ENCODE peak calls at places on chromosomes 5 and 9, in ten cellular contexts. H is kidney, Q is breast epithelium, D is psoas muscle, A is neural progenitor cell, L is AG10803, X is GM23248, K is choroid plexus epithelial cell, P is A549, G is brain microvascular endothelial cell. B is an unnamed sample.

GRCh38 chr9:1837453-1838084 is 177.6 kb upstream of the SMARCA2 start:
- DNase-seq in D (no peak), X (peak), K (peak), G (no peak), H (no peak), A (peak), Q (no peak), L (peak), P (peak), B (no peak)

GRCh38 chr9:127209948-127210621 is 54.5 kb upstream of the GARNL3 start:
- DNase-seq in G (no peak), L (no peak), K (peak), P (no peak), X (no peak), H (peak), A (no peak), Q (no peak), D (no peak), B (no peak)

GRCh38 chr5:53397845-53398244 is 82.6 kb upstream of the FST start:
- DNase-seq in X (peak), P (no peak), D (no peak), G (peak), Q (no peak), H (no peak), K (peak), L (peak), A (no peak), B (no peak)

GRCh38 chr5:154277499-154277898 is 87.0 kb downstream of the GALNT10 start:
- DNase-seq in G (no peak), D (no peak), Q (no peak), K (no peak), X (no peak), L (peak), A (no peak), P (no peak), H (no peak), B (no peak)

GRCh38 chr9:129220771-129221170 is 42.7 kb upstream of the IER5L start:
- DNase-seq in H (no peak), Q (no peak), X (no peak), G (no peak), P (no peak), K (no peak), D (peak), A (no peak), L (no peak), B (no peak)

GRCh38 chr5:148556835-148557234 is 97.5 kb downstream of the HTR4 start:
- DNase-seq in K (no peak), Q (no peak), G (no peak), P (no peak), A (no peak), H (no peak), X (no peak), D (no peak), L (no peak), B (no peak)

GRCh38 chr5:91306497-91306896 is 76.6 kb downstream of the ARRDC3 start:
- DNase-seq in L (peak), P (no peak), X (peak), A (no peak), Q (no peak), H (no peak), G (no peak), K (no peak), D (no peak), B (no peak)

GRCh38 chr5:123429993-123430392 is 6.8 kb upstream of the CEP120 start:
- DNase-seq in L (peak), A (no peak), G (peak), H (no peak), Q (no peak), X (peak), P (no peak), K (peak), D (no peak), B (no peak)

GRCh38 chr5:95810305-95811125 is 12.0 kb downstream of the GLRX start:
- DNase-seq in K (peak), H (no peak), D (no peak), L (no peak), G (peak), Q (no peak), A (no peak), X (no peak), P (no peak), B (no peak)

GRCh38 chr9:30773427-30773826 is 1611.0 kb upstream of the ACO1 start:
- DNase-seq in L (no peak), D (no peak), P (no peak), X (no peak), G (no peak), H (peak), K (no peak), A (no peak), Q (no peak), B (no peak)

GRCh38 chr5:36052542-36052941 is 14.1 kb downstream of the UGT3A2 start:
- DNase-seq in X (peak), G (no peak), Q (no peak), K (no peak), L (no peak), D (no peak), P (no peak), H (no peak), A (no peak), B (no peak)

GRCh38 chr9:98329281-98329680 is 73.8 kb upstream of the TBC1D2 start:
- DNase-seq in L (no peak), K (no peak), P (no peak), X (peak), A (no peak), H (no peak), G (no peak), Q (no peak), D (no peak), B (no peak)

GRCh38 chr5:65012411-65012972 is 243.8 kb downstream of the CWC27 start:
- DNase-seq in K (no peak), H (no peak), X (no peak), A (no peak), D (no peak), Q (no peak), L (no peak), G (no peak), P (no peak), B (no peak)

GRCh38 chr9:126613656-126614055 is at the start of gene LMX1B:
- DNase-seq in D (peak), A (peak), H (no peak), L (peak), K (peak), P (peak), G (no peak), Q (no peak), X (peak), B (no peak)

DNA sequence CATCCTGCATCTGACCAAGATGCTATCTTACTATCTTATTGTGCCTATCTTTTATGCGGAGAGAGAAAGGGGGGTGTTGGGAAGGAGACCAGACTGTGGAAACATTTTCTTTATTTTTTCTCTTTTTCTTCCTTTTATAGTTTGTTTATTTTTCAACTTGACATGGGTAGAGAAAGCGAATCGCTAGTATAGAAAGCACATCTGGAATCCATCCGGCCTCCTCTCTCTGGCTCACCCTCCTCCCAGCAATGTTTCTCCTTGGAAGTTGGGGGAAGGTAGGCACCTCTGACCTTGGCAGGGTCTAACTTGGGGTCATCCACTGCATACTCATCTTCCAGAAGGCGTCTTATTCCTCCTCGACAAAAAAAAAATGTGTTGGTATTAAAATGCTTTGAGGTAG is 3.9 kb downstream of the S1PR3 start:
- DNase-seq in G (no peak), A (no peak), X (no peak), D (no peak), P (no peak), K (peak), H (no peak), Q (no peak), L (no peak), B (no peak)
- H3K4me3 ChIP-seq in G (peak), A (no peak), X (peak), D (peak), P (no peak), K (peak), H (no peak), Q (no peak), L (no peak), B (no peak)

DNA sequence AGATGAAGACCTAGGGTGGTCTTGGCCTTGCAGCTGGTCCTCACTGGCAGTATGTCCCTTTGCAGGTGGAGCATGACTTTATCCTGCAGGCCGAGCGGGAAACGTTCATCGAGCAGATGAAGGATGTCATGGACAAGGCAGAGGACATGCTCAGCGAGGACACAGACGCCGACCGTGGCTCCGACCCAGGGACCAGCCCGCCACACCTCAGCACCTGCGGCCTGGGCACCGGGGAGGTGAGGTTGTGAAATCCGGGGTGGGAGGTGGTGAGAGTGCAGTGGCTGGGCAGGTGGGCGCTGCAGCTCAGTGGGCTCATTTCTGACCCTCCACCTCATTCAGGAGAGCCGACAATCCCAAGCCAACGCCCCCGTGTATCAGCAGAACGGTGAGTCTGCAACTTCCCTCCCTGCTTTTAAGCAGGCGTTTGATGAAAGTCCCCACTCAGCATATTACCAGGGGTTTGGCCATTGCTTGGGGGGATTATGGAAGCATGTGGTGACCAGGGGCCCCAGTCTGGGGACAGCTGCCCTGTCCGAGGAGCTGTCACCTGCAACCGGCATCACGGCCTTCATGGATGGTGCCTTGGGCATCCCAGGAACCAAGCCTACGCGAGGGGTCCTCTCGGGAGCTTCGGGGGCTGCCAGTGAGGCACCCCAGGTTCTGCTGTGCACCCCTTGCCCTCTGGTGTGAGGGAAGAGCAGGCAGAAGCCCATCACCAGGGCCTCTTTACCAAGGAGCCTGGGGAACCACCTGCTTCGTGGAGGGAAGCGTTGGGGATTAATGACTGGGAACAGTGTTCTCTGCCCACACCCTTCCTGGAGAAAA is 84.0 kb downstream of the WNK2 start:
- DNase-seq in P (no peak), H (peak), Q (peak), K (no peak), L (no peak), D (peak), A (no peak), X (no peak), G (no peak), B (no peak)
- H3K4me3 ChIP-seq in P (no peak), H (no peak), Q (no peak), K (no peak), L (no peak), D (no peak), A (no peak), X (no peak), G (no peak), B (no peak)

GRCh38 chr5:127358782-127359181 is 68.2 kb downstream of the MEGF10 start:
- DNase-seq in L (peak), A (no peak), H (no peak), Q (no peak), P (no peak), X (peak), G (peak), K (peak), D (no peak), B (no peak)

GRCh38 chr5:127367912-127368468 is 77.4 kb downstream of the MEGF10 start:
- DNase-seq in D (no peak), L (no peak), H (no peak), G (no peak), P (no peak), Q (no peak), X (no peak), K (no peak), A (no peak), B (no peak)

GRCh38 chr5:127367029-127367428 is 76.4 kb downstream of the MEGF10 start:
- DNase-seq in L (no peak), P (no peak), D (no peak), Q (no peak), G (no peak), H (no peak), K (no peak), A (no peak), X (no peak), B (no peak)

GRCh38 chr5:127359502-127359901 is 68.9 kb downstream of the MEGF10 start:
- DNase-seq in G (no peak), Q (no peak), K (no peak), H (no peak), X (no peak), D (no peak), L (no peak), A (no peak), P (no peak), B (no peak)

GRCh38 chr5:127363403-127363802 is 72.8 kb downstream of the MEGF10 start:
- DNase-seq in L (no peak), X (no peak), K (no peak), A (no peak), G (no peak), H (no peak), D (no peak), P (no peak), Q (no peak), B (no peak)
- H3K4me3 ChIP-seq in L (no peak), X (no peak), K (no peak), A (no peak), G (no peak), H (no peak), D (no peak), P (no peak), Q (no peak), B (no peak)

DNA sequence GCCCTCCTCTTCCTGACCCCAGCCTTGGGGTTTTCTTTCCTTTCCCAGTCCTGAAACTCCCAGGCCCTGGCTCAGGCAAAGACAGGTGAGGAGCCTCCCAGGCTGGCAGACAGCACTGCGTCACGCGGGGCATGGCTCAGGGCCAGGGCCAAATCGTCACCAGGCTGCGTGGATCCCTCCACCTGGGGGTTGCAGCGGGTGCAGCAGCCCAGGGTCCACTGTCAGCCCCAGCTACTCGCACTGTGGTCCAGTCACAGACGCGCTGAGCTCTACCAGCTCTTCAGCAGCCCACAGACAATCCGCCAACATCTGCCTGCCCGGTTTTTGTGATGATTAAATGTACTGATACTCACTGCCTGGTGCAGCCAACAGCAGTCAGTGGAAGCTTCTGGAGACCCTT is 12.1 kb downstream of the FAM78A start:
- DNase-seq in G (no peak), Q (no peak), L (no peak), A (no peak), K (no peak), D (peak), H (no peak), P (no peak), X (no peak), B (no peak)
- H3K4me3 ChIP-seq in G (no peak), Q (no peak), L (no peak), A (no peak), K (no peak), D (no peak), H (no peak), P (no peak), X (no peak), B (no peak)

GRCh38 chr9:128216781-128217553 is 13.8 kb downstream of the DNM1 start:
- DNase-seq in D (no peak), P (no peak), G (no peak), K (no peak), L (peak), Q (no peak), H (no peak), A (no peak), X (no peak), B (peak)

GRCh38 chr9:128215491-128216404 is 12.6 kb downstream of the DNM1 start:
- DNase-seq in K (peak), A (no peak), P (no peak), H (no peak), L (peak), X (peak), D (no peak), Q (no peak), G (peak), B (no peak)

GRCh38 chr9:128218172-128218517 is 15.0 kb downstream of the DNM1 start:
- DNase-seq in A (no peak), G (no peak), K (no peak), X (no peak), Q (no peak), D (no peak), P (no peak), L (no peak), H (no peak), B (no peak)

GRCh38 chr9:128222026-128222425 is 18.8 kb downstream of the DNM1 start:
- DNase-seq in H (no peak), Q (no peak), A (no peak), L (no peak), D (no peak), G (no peak), K (no peak), X (no peak), P (no peak), B (no peak)

DNA sequence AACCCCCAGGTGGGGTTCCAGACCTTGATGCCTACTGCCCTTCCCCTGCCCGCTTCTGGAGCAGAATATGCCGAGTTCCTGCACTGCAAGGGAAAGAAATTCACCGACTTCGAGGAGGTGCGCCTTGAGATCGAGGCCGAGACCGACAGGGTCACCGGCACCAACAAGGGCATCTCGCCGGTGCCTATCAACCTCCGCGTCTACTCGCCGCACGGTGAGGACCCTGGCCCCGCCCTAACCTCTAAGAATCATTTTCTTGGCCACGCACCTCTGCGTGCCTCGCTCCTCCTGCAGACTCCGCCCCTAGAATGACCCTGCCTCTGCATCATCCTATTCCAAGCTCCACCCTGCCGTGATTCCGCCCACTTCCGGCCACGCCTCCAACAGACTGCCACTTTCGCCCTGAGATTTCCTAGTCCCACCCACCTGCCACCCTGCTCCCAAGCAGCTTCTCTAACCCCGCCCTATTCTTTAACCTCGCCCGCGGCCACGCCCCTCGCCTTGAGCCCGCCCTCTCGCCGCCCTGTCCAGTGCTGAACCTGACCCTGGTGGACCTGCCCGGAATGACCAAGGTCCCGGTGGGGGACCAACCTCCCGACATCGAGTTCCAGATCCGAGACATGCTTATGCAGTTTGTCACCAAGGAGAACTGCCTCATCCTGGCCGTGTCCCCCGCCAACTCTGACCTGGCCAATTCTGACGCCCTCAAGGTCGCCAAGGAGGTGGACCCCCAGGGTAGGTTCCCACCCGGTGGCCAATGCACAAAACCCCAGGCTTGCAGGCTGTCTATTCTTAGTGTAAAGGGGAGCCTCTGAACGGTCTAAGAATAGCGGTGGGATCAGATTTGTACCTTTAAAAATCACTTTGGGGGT is 15.6 kb downstream of the DNM1 start:
- DNase-seq in G (peak), Q (peak), K (peak), D (peak), X (peak), H (peak), L (peak), P (peak), A (peak), B (peak)
- H3K4me3 ChIP-seq in G (peak), Q (peak), K (peak), D (peak), X (no peak), H (peak), L (no peak), P (no peak), A (peak), B (peak)

DNA sequence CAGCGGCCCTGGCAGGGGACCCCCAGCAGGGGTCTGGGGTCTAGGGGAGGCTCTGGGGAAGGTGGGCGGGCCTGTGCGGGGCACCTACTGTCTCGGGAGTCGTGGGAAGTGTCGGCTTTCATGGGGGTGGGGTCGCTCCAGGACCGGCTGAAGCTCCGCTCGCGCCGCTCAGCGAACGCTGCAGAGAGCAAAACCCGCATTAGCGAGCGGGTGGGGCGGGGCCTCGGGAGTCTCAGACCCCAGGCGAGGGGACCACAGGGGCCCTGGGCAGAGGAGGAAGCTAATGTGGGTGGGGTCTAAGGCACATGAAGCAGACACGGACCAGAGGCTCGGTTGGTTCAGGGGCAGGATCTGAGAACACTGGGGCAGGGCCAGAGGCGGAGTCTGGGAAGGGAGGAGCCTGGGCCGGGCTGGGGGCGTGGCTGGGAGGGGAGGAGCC is 5.5 kb downstream of the NSMF start:
- DNase-seq in D (peak), H (peak), Q (no peak), L (peak), K (peak), P (peak), G (peak), X (peak), A (peak), B (peak)
- H3K4me3 ChIP-seq in D (peak), H (no peak), Q (peak), L (peak), K (peak), P (no peak), G (peak), X (peak), A (peak), B (peak)

B was measured in right lobe of liver.